ENCODE peak calls at places on chromosomes 1 and 21, in six cellular contexts. E is left ventricle myocardium inferior, M is stomach, R is coronary artery, J is heart left ventricle, Z is foreskin fibroblast. B is an unnamed sample.
A peak's percentile ranks its signal among the peaks of the same experiment; 100 is the strongest.

GRCh38 chr1:14733053-14733778 is 134.7 kb downstream of the KAZN start:
- DNase-seq in E (no peak), M (no peak), R (no peak), J (no peak), Z (no peak), B (peak; percentile 45)

GRCh38 chr1:64663654-64664053 is 81.2 kb upstream of the RAVER2 start:
- DNase-seq in E (no peak), M (no peak), R (no peak), J (no peak), Z (no peak), B (no peak)

GRCh38 chr1:182617734-182618288 is 13.6 kb upstream of the RGS16 start:
- DNase-seq in E (no peak), M (no peak), R (no peak), J (no peak), Z (no peak), B (no peak)

GRCh38 chr1:72442251-72442650 is 159.9 kb upstream of the NEGR1 start:
- DNase-seq in E (no peak), M (no peak), R (no peak), J (no peak), Z (no peak), B (no peak)

GRCh38 chr1:245448858-245449534 is 294.2 kb downstream of the KIF26B start:
- DNase-seq in E (no peak), M (no peak), R (no peak), J (no peak), Z (no peak), B (no peak)

GRCh38 chr1:84141177-84142003 is 2.7 kb upstream of the PRKACB start:
- DNase-seq in E (no peak), M (no peak), R (no peak), J (no peak), Z (no peak), B (no peak)

GRCh38 chr21:36847189-36847588 is 119.3 kb downstream of the HLCS start:
- DNase-seq in E (no peak), M (no peak), R (no peak), J (no peak), Z (peak; percentile 66), B (peak; percentile 50)

GRCh38 chr21:45004481-45005263 is 64.8 kb downstream of the SLX9 start:
- DNase-seq in E (no peak), M (no peak), R (no peak), J (peak; percentile 51), Z (no peak), B (no peak)

GRCh38 chr1:159854693-159855192 is 7.7 kb downstream of the VSIG8 start:
- DNase-seq in E (peak; percentile 91), M (peak; percentile 86), R (peak; percentile 91), J (peak; percentile 95), Z (peak; percentile 89), B (no peak)

GRCh38 chr1:29211086-29212030 is 19.4 kb downstream of the MECR start:
- DNase-seq in E (no peak), M (no peak), R (no peak), J (no peak), Z (no peak), B (no peak)

GRCh38 chr1:59477867-59478266 is 181.0 kb downstream of the FGGY start:
- DNase-seq in E (no peak), M (no peak), R (no peak), J (no peak), Z (no peak), B (no peak)

GRCh38 chr1:2375923-2376260 is 15.5 kb downstream of the MORN1 start:
- DNase-seq in E (no peak), M (no peak), R (no peak), J (peak; percentile 29), Z (no peak), B (no peak)

GRCh38 chr1:36151845-36152203 is 2.5 kb upstream of the TRAPPC3 start:
- DNase-seq in E (no peak), M (no peak), R (no peak), J (no peak), Z (no peak), B (no peak)

GRCh38 chr1:150809651-150810050 is 1.6 kb upstream of the CTSK start:
- DNase-seq in E (no peak), M (no peak), R (no peak), J (no peak), Z (peak; percentile 87), B (no peak)

GRCh38 chr1:25360596-25361581 is 22.8 kb downstream of the TMEM50A start:
- DNase-seq in E (no peak), M (no peak), R (no peak), J (no peak), Z (peak; percentile 66), B (peak; percentile 67)

GRCh38 chr1:181062800-181063428 is 25.6 kb upstream of the IER5 start:
- DNase-seq in E (no peak), M (no peak), R (no peak), J (no peak), Z (peak; percentile 83), B (no peak)

GRCh38 chr21:27275294-27275927 is 308.5 kb upstream of the ADAMTS5 start:
- DNase-seq in E (no peak), M (no peak), R (no peak), J (no peak), Z (peak; percentile 48), B (peak; percentile 37)

GRCh38 chr1:229874150-229874549 is 192.9 kb upstream of the GALNT2 start:
- DNase-seq in E (no peak), M (no peak), R (no peak), J (no peak), Z (no peak), B (no peak)

GRCh38 chr1:43938892-43939587 is 5.4 kb downstream of the ARTN start:
- DNase-seq in E (peak; percentile 44), M (no peak), R (no peak), J (no peak), Z (no peak), B (no peak)

GRCh38 chr1:211734359-211734758 is 58.9 kb upstream of the NEK2 start:
- DNase-seq in E (no peak), M (no peak), R (no peak), J (no peak), Z (no peak), B (no peak)

GRCh38 chr1:58989845-58990244 is 206.0 kb upstream of the JUN start:
- DNase-seq in E (no peak), M (no peak), R (no peak), J (no peak), Z (no peak), B (no peak)

GRCh38 chr1:6171546-6172124 is 8.5 kb downstream of the CHD5 start:
- DNase-seq in E (no peak), M (no peak), R (no peak), J (peak; percentile 35), Z (no peak), B (no peak)
- TF ChIP-seq CTCF in E (peak; percentile 34), M (no peak), R (no peak), J (no peak), Z (peak; percentile 51), B (peak; percentile 42)

DNA sequence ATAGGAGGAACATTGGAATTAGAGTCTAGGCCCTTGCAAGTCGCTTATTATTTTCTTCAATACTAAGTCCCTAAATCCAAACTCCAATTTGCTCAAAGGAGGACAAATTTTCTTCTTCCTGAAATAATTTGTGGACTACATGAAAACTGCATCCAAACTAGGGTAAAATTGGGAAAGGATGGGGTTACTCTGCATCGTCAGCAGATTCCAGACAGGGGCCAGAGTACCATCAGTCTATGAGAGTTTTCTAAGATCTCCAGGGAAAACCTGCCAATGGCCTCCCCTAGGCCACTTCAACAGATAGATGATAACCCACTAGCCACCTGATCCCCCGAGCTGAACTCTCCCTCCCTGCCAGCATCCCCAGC is 494 bp downstream of the HEYL start:
- DNase-seq in E (no peak), M (no peak), R (no peak), J (no peak), Z (no peak), B (no peak)
- H3K4me3 ChIP-seq in E (peak overlapping the region; percentile 76), M (peak overlapping the region; percentile 53), R (peak overlapping the region; percentile 78), J (peak overlapping the region; percentile 67), Z (no peak overlapping the region), B (no peak overlapping the region)

DNA sequence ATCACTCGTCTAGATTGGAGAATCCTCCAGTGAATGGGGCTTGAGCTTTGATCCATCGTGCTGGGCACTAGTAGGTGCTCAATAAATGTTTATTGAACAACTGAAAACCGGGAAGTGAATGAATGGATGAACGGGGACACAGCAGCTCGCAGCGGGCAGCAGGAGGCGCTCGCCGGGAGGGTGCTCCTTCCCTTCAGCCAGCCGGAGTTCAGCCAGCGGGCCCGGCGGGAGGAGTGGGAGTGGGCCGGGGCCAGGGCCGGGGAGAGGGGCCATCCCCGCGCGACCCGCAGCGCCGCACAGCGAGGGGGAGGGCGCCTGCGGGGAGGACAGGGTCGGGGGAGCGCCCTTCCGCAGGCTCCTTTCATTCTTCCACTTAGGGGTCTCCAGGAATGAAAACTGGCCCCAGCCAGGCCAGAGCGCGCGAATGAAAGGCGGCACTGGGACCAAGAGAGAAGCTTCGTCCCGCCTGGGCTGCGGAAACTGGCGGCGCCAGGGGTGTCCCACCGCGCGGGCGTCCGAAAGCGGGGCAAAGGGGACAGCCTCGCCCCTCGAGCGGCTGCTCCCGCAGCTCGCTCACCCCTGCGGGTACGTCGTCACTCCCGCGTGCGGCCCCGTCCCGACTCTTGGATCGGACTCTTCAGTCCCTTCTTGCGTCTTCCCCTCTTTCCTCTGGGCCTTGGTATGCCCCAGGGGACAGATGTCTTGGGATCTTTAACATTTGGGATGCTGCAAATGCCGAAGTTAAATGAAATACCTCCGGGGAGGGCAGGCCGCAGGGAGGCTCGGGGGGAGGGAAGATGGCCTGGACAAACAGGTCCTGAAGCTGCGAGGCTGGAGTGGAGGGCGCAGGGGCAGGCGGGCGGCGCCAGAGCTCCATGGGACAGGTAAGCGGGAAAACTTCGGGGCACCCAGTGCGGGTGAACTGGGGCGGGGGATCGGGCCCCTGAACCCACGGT is 3.6 kb upstream of the INAVA start:
- DNase-seq in E (no peak), M (no peak), R (no peak), J (no peak), Z (peak; percentile 23), B (no peak)
- TF ChIP-seq CTCF in E (peak; percentile 26), M (peak; percentile 38), R (no peak), J (peak; percentile 12), Z (peak; percentile 46), B (peak; percentile 64)

GRCh38 chr1:112464501-112464900 is 44.3 kb upstream of the WNT2B start:
- DNase-seq in E (no peak), M (no peak), R (no peak), J (no peak), Z (no peak), B (no peak)

GRCh38 chr1:112465122-112465521 is 43.6 kb upstream of the WNT2B start:
- DNase-seq in E (no peak), M (no peak), R (no peak), J (no peak), Z (peak; percentile 33), B (no peak)

GRCh38 chr1:112461200-112461871 is 47.4 kb upstream of the WNT2B start:
- DNase-seq in E (no peak), M (no peak), R (no peak), J (no peak), Z (no peak), B (no peak)

GRCh38 chr1:112462953-112463279 is 45.8 kb upstream of the WNT2B start:
- DNase-seq in E (no peak), M (no peak), R (no peak), J (no peak), Z (no peak), B (no peak)

DNA sequence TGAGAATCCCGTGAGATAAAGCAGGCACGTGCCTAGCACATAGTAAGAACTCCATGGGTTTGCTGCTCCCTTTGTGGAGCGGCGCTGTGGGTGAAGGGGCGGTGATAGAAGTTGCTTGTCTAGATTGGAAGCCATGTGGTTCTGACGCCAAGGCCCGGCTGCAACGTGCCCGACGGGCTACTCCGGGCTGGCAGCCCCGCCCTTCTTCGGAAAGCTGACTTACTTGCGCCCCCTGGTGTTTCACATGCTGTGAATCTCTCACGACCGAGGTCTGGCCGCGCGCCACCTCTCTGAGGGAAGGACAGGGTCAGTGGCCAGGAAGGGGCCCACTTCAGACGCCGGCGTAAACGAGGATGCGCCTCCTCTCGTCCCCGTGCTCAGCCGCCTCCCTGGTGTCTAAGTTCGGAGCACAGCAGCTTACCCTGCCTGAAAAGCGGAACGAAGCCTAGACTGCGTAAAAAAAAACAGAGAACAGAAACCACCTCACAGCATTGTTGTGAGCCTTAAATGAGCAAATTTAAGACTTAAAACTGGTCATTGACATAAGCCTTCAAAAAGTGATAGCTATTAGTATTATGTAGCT is 42.6 kb upstream of the WNT2B start:
- DNase-seq in E (peak; percentile 95), M (peak; percentile 95), R (peak; percentile 95), J (peak; percentile 97), Z (peak; percentile 95), B (peak; percentile 82)
- H3K4me3 ChIP-seq in E (peak overlapping the region; percentile 61), M (peak overlapping the region; percentile 22), R (peak overlapping the region; percentile 67), J (peak overlapping the region; percentile 54), Z (peak overlapping the region; percentile 38), B (peak overlapping the region; percentile 38)